ENCODE peak calls at places on chromosome 15, in five cellular contexts. T is OCI-LY7; Z is spleen; J is CD8-positive, alpha-beta memory T cell; I is fibroblast of lung. O is an unnamed sample.

GRCh38 chr15:84685304-84685703 is 27.3 kb upstream of the NMB start:
- DNase-seq in T (no peak), Z (no peak), J (no peak), I (peak; percentile 90), O (no peak)

GRCh38 chr15:73293773-73294172 is 75.0 kb downstream of the HCN4 start:
- DNase-seq in T (no peak), Z (no peak), J (no peak), I (no peak), O (no peak)

GRCh38 chr15:56244811-56245576 is 1.3 kb upstream of the RFX7 start:
- DNase-seq in T (peak; percentile 67), Z (peak; percentile 85), J (no peak), I (no peak), O (peak; percentile 50)

GRCh38 chr15:48437178-48437577 is 105.9 kb downstream of the DUT start:
- DNase-seq in T (no peak), Z (no peak), J (no peak), I (no peak), O (no peak)

GRCh38 chr15:55514414-55514850 is 6.4 kb upstream of the DNAAF4 start:
- DNase-seq in T (no peak), Z (no peak), J (no peak), I (no peak), O (no peak)

GRCh38 chr15:75349851-75350588 is 3.2 kb downstream of the NEIL1 start:
- DNase-seq in T (peak; percentile 83), Z (peak; percentile 93), J (peak; percentile 76), I (no peak), O (peak; percentile 58)

GRCh38 chr15:98952381-98952803 is 55.2 kb downstream of the PGPEP1L start:
- DNase-seq in T (peak; percentile 5), Z (peak; percentile 70), J (no peak), I (peak; percentile 55), O (peak; percentile 59)

GRCh38 chr15:82197734-82198594 is 64.6 kb downstream of the EFL1 start:
- DNase-seq in T (peak; percentile 71), Z (no peak), J (peak; percentile 24), I (peak; percentile 82), O (peak; percentile 72)

GRCh38 chr15:77454265-77454664 is 33.6 kb downstream of the HMG20A start:
- DNase-seq in T (no peak), Z (no peak), J (no peak), I (peak; percentile 15), O (no peak)

GRCh38 chr15:74307827-74308642 is 59.4 kb downstream of the CYP11A1 start:
- DNase-seq in T (peak; percentile 46), Z (no peak), J (no peak), I (peak; percentile 58), O (peak; percentile 59)

GRCh38 chr15:77047013-77047412 is 23.9 kb downstream of the TSPAN3 start:
- DNase-seq in T (no peak), Z (no peak), J (no peak), I (no peak), O (no peak)

GRCh38 chr15:55915221-55915620 is 78.2 kb downstream of the NEDD4 start:
- DNase-seq in T (no peak), Z (no peak), J (no peak), I (no peak), O (no peak)

GRCh38 chr15:29105151-29105785 is 164.4 kb downstream of the NSMCE3 start:
- DNase-seq in T (no peak), Z (peak; percentile 68), J (no peak), I (no peak), O (no peak)

GRCh38 chr15:76162784-76163428 is 103.1 kb downstream of the TMEM266 start:
- DNase-seq in T (no peak), Z (no peak), J (no peak), I (no peak), O (no peak)

GRCh38 chr15:68149059-68149458 is 56.1 kb downstream of the CALML4 start:
- DNase-seq in T (no peak), Z (no peak), J (no peak), I (peak; percentile 53), O (no peak)

GRCh38 chr15:77024273-77025065 is 29.5 kb downstream of the PSTPIP1 start:
- DNase-seq in T (peak; percentile 71), Z (peak; percentile 90), J (peak; percentile 62), I (peak; percentile 37), O (peak; percentile 72)

GRCh38 chr15:60935130-60935529 is 294.0 kb downstream of the RORA start:
- DNase-seq in T (no peak), Z (no peak), J (no peak), I (no peak), O (no peak)

GRCh38 chr15:58931985-58932384 is 1.5 kb downstream of the SLTM start:
- DNase-seq in T (peak; percentile 57), Z (no peak), J (no peak), I (peak; percentile 81), O (peak; percentile 46)

GRCh38 chr15:74136584-74137543 is 6.5 kb downstream of the ISLR2 start:
- DNase-seq in T (no peak), Z (peak; percentile 74), J (no peak), I (no peak), O (no peak)

GRCh38 chr15:94141802-94142201 is 89.6 kb upstream of the MCTP2 start:
- DNase-seq in T (no peak), Z (no peak), J (no peak), I (no peak), O (no peak)

GRCh38 chr15:52481915-52482314 is 46.8 kb downstream of the MYO5A start:
- DNase-seq in T (peak; percentile 94), Z (no peak), J (peak; percentile 34), I (peak; percentile 63), O (no peak)

GRCh38 chr15:65980824-65981456 is 111.6 kb downstream of the RAB11A start:
- DNase-seq in T (peak; percentile 53), Z (no peak), J (no peak), I (peak; percentile 76), O (peak; percentile 81)

GRCh38 chr15:90869140-90869541 is 753 bp downstream of the FURIN start:
- DNase-seq in T (no peak), Z (no peak), J (no peak), I (no peak), O (no peak)

GRCh38 chr15:80904941-80905532 is 84.6 kb downstream of the MESD start:
- DNase-seq in T (no peak), Z (peak; percentile 39), J (no peak), I (no peak), O (no peak)

GRCh38 chr15:45157974-45158373 is 28.2 kb downstream of the DUOX1 start:
- DNase-seq in T (no peak), Z (no peak), J (no peak), I (peak; percentile 69), O (no peak)

GRCh38 chr15:82540055-82540983 is at the start of gene RPS17:
- DNase-seq in T (peak; percentile 96), Z (peak; percentile 100), J (peak; percentile 98), I (peak; percentile 96), O (peak; percentile 98)

GRCh38 chr15:64155802-64156651 is 4.5 kb downstream of the SNX22 start:
- DNase-seq in T (no peak), Z (peak; percentile 66), J (no peak), I (no peak), O (no peak)

GRCh38 chr15:101050647-101051290 is 131.6 kb downstream of the LRRK1 start:
- DNase-seq in T (no peak), Z (peak; percentile 45), J (no peak), I (no peak), O (peak; percentile 7)
- H3K36me3 ChIP-seq in T (peaks cover 100% of the 10 kb centered on the region), Z (no peaks in the 10 kb centered on the region), J (no peaks in the 10 kb centered on the region), I (peaks cover 4% of the 10 kb centered on the region), O (peaks cover 80% of the 10 kb centered on the region)

GRCh38 chr15:25067725-25068309 is 113.0 kb downstream of the SNRPN start:
- DNase-seq in T (no peak), Z (peak; percentile 21), J (no peak), I (no peak), O (no peak)

GRCh38 chr15:25065876-25066275 is 111.1 kb downstream of the SNRPN start:
- DNase-seq in T (no peak), Z (peak; percentile 22), J (no peak), I (no peak), O (no peak)

GRCh38 chr15:25066708-25067107 is 111.9 kb downstream of the SNRPN start:
- DNase-seq in T (no peak), Z (peak; percentile 56), J (no peak), I (no peak), O (no peak)

GRCh38 chr15:25062551-25063430 is 108.0 kb downstream of the SNRPN start:
- DNase-seq in T (no peak), Z (peak; percentile 30), J (no peak), I (no peak), O (no peak)

GRCh38 chr15:25065286-25065685 is 110.5 kb downstream of the SNRPN start:
- DNase-seq in T (no peak), Z (peak; percentile 51), J (no peak), I (no peak), O (no peak)
- H3K36me3 ChIP-seq in T (no peaks in the 10 kb centered on the region), Z (peaks cover 30% of the 10 kb centered on the region), J (peaks cover 98% of the 10 kb centered on the region), I (peaks cover 6% of the 10 kb centered on the region), O (peaks cover 100% of the 10 kb centered on the region)

DNA sequence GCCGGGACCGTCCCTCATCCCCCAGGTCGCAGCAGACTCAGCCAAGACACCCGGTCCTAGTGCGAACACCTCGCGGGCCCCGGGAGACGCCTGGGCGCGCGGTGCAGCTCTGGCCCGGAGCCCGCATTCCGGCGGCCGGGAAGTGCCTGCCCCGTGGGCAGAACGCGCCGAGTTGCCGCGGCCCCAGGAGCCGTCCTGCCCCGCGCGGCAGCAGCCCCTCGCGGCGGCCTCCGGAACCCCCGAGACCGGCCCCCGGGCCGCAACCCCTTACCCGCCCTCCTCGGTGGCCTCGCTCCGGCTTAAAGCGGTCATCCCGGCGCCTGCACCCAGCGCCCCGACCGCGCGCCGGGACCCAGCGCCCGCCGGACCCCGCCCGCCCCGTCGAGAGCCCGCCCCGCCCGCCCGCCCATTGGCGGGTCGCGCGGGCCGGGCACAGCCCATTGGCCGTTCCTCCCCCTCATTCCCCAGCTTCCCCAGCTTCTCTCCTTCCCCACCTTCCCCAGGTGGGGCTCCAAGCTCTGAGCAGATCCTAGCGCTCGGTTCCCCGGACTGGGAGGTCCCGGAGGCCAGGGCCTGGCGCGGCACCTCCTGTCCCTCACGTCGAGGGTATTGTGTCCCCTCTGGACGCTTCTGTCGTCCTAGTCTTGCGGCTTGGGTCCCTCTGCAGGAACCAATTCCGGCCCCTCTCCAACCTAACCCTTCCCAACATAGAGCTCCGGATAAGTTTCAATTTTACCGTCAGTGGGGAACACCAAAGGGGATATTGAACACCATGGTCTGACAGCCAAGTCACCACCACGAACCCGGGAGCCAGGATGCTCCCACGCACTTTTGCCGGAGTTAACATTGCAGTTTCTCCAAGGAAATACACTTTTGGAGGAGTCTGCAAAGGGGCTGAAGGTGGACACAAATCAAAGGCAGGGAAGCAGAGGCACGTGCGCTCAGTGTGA is at the start of gene GRAMD2A:
- DNase-seq in T (no peak), Z (peak; percentile 73), J (no peak), I (peak; percentile 12), O (peak; percentile 43)
- H3K36me3 ChIP-seq in T (peaks cover 50% of the 10 kb centered on the region), Z (peaks cover 10% of the 10 kb centered on the region), J (peaks cover 29% of the 10 kb centered on the region), I (peaks cover 35% of the 10 kb centered on the region), O (peaks cover 44% of the 10 kb centered on the region)

DNA sequence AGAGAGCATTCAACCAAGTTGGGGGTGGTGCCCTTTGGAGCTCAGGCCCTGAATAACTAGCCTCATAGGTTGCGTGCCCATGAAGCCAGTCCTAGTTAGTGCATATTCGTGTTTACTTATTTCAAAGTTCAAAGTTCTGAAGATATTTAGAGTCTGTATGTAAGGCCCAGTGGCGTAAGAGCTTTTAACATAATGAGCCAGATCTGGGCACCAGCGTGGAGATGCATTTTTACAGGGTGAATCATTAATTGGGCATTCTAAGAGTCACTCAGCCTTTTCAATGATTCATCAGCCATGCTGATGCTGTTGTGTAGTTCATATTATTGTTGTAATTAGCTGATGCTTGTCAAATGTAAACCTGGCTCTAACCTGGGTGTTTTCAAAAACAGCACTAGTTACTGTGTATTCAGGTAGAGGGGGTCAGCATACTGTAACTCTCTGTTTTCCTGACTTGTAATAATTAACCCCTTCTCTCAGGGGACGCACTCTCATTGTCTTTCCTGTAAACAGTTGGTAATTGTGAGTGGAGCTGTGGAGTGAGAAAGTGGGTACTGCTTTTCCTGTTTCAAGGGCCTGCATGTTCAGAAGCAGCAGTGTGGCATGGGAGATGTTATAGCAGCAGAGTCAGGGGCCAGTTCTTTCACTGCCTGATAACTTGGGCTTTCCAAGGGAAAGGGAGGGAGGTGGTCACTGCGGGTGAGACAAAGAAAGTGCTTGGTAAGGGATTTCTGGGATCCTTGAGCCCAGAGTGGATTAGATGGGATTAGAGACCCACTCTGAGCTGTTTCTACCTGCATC is 104.9 kb downstream of the RPLP1 start:
- DNase-seq in T (no peak), Z (no peak), J (no peak), I (peak; percentile 94), O (peak; percentile 37)
- H3K36me3 ChIP-seq in T (no peaks in the 10 kb centered on the region), Z (no peaks in the 10 kb centered on the region), J (no peaks in the 10 kb centered on the region), I (no peaks in the 10 kb centered on the region), O (no peaks in the 10 kb centered on the region)